ENCODE peak calls at places on chromosomes 5 and 9, in four cellular contexts. One of them, this sample, is unnamed.

GRCh38 chr5:103934303-103934702 is 371.7 kb upstream of the NUDT12 start:
- DNase-seq in AG09309: no peak
- DNase-seq in body of pancreas: no peak
- DNase-seq in AG04450: no peak
- DNase-seq in this sample: no peak

GRCh38 chr5:143635888-143636287 is 176.1 kb upstream of the HMHB1 start:
- DNase-seq in body of pancreas: no peak
- DNase-seq in AG04450: no peak
- DNase-seq in AG09309: no peak
- DNase-seq in this sample: no peak

GRCh38 chr9:119088002-119088401 is 281.2 kb downstream of the BRINP1 start:
- DNase-seq in AG09309: no peak
- DNase-seq in AG04450: no peak
- DNase-seq in body of pancreas: peak
- DNase-seq in this sample: no peak

GRCh38 chr9:131837316-131837715 is 97.4 kb upstream of the RAPGEF1 start:
- DNase-seq in AG09309: no peak
- DNase-seq in AG04450: no peak
- DNase-seq in body of pancreas: peak
- DNase-seq in this sample: peak

GRCh38 chr9:20591223-20591622 is 31.1 kb downstream of the MLLT3 start:
- DNase-seq in AG09309: no peak
- DNase-seq in body of pancreas: no peak
- DNase-seq in AG04450: no peak
- DNase-seq in this sample: no peak

GRCh38 chr5:149809919-149810691 is 80.0 kb downstream of the PPARGC1B start:
- DNase-seq in AG09309: no peak
- DNase-seq in AG04450: no peak
- DNase-seq in body of pancreas: no peak
- DNase-seq in this sample: no peak

GRCh38 chr9:24504521-24504920 is 41.2 kb downstream of the IZUMO3 start:
- DNase-seq in body of pancreas: no peak
- DNase-seq in AG09309: no peak
- DNase-seq in AG04450: no peak
- DNase-seq in this sample: no peak

GRCh38 chr9:128149001-128149701 is at the start of gene LCN2:
- DNase-seq in body of pancreas: peak
- DNase-seq in AG04450: no peak
- DNase-seq in AG09309: no peak
- DNase-seq in this sample: peak

GRCh38 chr5:35003018-35003957 is 44.5 kb downstream of the AGXT2 start:
- DNase-seq in body of pancreas: peak
- DNase-seq in AG09309: no peak
- DNase-seq in AG04450: no peak
- DNase-seq in this sample: peak

GRCh38 chr9:115694991-115695390 is 458.6 kb upstream of the PAPPA start:
- DNase-seq in AG09309: no peak
- DNase-seq in AG04450: no peak
- DNase-seq in body of pancreas: no peak
- DNase-seq in this sample: peak

GRCh38 chr5:113804264-113804663 is 290.8 kb downstream of the YTHDC2 start:
- DNase-seq in body of pancreas: no peak
- DNase-seq in AG09309: no peak
- DNase-seq in AG04450: no peak
- DNase-seq in this sample: peak

GRCh38 chr9:35776018-35776417 is 15.4 kb upstream of the NPR2 start:
- DNase-seq in body of pancreas: no peak
- DNase-seq in AG09309: no peak
- DNase-seq in AG04450: no peak
- DNase-seq in this sample: no peak

GRCh38 chr5:123882946-123883345 is 371.0 kb downstream of the CSNK1G3 start:
- DNase-seq in body of pancreas: no peak
- DNase-seq in AG09309: no peak
- DNase-seq in AG04450: no peak
- DNase-seq in this sample: peak

GRCh38 chr5:83220331-83220730 is 143.0 kb downstream of the XRCC4 start:
- DNase-seq in AG04450: no peak
- DNase-seq in AG09309: no peak
- DNase-seq in body of pancreas: no peak
- DNase-seq in this sample: no peak

GRCh38 chr9:71094708-71095251 is 26.6 kb downstream of the TRPM3 start:
- DNase-seq in body of pancreas: no peak
- DNase-seq in AG04450: no peak
- DNase-seq in AG09309: no peak
- DNase-seq in this sample: no peak

GRCh38 chr5:17261075-17261474 is 43.6 kb downstream of the BASP1 start:
- DNase-seq in body of pancreas: no peak
- DNase-seq in AG09309: no peak
- DNase-seq in AG04450: no peak
- DNase-seq in this sample: no peak

GRCh38 chr5:174413520-174414314 is 310.7 kb upstream of the MSX2 start:
- DNase-seq in body of pancreas: no peak
- DNase-seq in AG04450: peak
- DNase-seq in AG09309: peak
- DNase-seq in this sample: no peak

GRCh38 chr9:137823986-137824771 is 53.4 kb upstream of the CACNA1B start:
- DNase-seq in AG09309: no peak
- DNase-seq in AG04450: no peak
- DNase-seq in body of pancreas: no peak
- DNase-seq in this sample: no peak

GRCh38 chr9:131530546-131530929 is 525 bp downstream of the UCK1 start:
- DNase-seq in body of pancreas: peak
- DNase-seq in AG09309: no peak
- DNase-seq in AG04450: no peak
- DNase-seq in this sample: peak

GRCh38 chr9:91902465-91903125 is 47.4 kb downstream of the ROR2 start:
- DNase-seq in AG04450: no peak
- DNase-seq in body of pancreas: peak
- DNase-seq in AG09309: no peak
- DNase-seq in this sample: no peak

GRCh38 chr9:111715471-111715870 is 54.1 kb downstream of the GNG10 start:
- DNase-seq in AG04450: no peak
- DNase-seq in AG09309: no peak
- DNase-seq in body of pancreas: no peak
- DNase-seq in this sample: no peak

GRCh38 chr5:134041570-134042411 is 37.0 kb upstream of the VDAC1 start:
- DNase-seq in AG09309: no peak
- DNase-seq in AG04450: no peak
- DNase-seq in body of pancreas: no peak
- DNase-seq in this sample: no peak

GRCh38 chr9:1878817-1879216 is 136.3 kb upstream of the SMARCA2 start:
- DNase-seq in AG04450: no peak
- DNase-seq in AG09309: no peak
- DNase-seq in body of pancreas: no peak
- DNase-seq in this sample: no peak

GRCh38 chr5:11619339-11620028 is 284.8 kb downstream of the CTNND2 start:
- DNase-seq in body of pancreas: no peak
- DNase-seq in AG09309: no peak
- DNase-seq in AG04450: no peak
- DNase-seq in this sample: peak

GRCh38 chr5:113806250-113806649 is 292.8 kb downstream of the YTHDC2 start:
- DNase-seq in body of pancreas: no peak
- DNase-seq in AG09309: no peak
- DNase-seq in AG04450: no peak
- DNase-seq in this sample: peak

GRCh38 chr9:97980479-97980803 is 2.7 kb upstream of the ANP32B start:
- DNase-seq in AG09309: no peak
- DNase-seq in AG04450: no peak
- DNase-seq in body of pancreas: no peak
- DNase-seq in this sample: no peak

GRCh38 chr5:127412698-127413097 is 104.7 kb upstream of the PRRC1 start:
- DNase-seq in AG04450: no peak
- DNase-seq in AG09309: no peak
- DNase-seq in body of pancreas: no peak
- DNase-seq in this sample: no peak

GRCh38 chr9:89470239-89470638 is 27.7 kb downstream of the SEMA4D start:
- DNase-seq in body of pancreas: no peak
- DNase-seq in AG09309: no peak
- DNase-seq in AG04450: no peak
- DNase-seq in this sample: no peak

GRCh38 chr5:140108093-140109049 is 5.5 kb upstream of the PURA start:
- DNase-seq in AG09309: no peak
- DNase-seq in AG04450: no peak
- DNase-seq in body of pancreas: peak
- DNase-seq in this sample: peak

GRCh38 chr9:122464633-122465567 is 12.8 kb downstream of the OR1J1 start:
- DNase-seq in AG09309: peak
- DNase-seq in body of pancreas: peak
- DNase-seq in AG04450: peak
- DNase-seq in this sample: peak

GRCh38 chr9:18478517-18479361 is 4.8 kb downstream of the ADAMTSL1 start:
- DNase-seq in body of pancreas: no peak
- DNase-seq in AG09309: peak
- DNase-seq in AG04450: no peak
- DNase-seq in this sample: no peak

GRCh38 chr9:18480649-18481048 is 6.7 kb downstream of the ADAMTSL1 start:
- DNase-seq in body of pancreas: no peak
- DNase-seq in AG04450: no peak
- DNase-seq in AG09309: peak
- DNase-seq in this sample: no peak

GRCh38 chr9:18479405-18479804 is 5.5 kb downstream of the ADAMTSL1 start:
- DNase-seq in AG04450: no peak
- DNase-seq in body of pancreas: no peak
- DNase-seq in AG09309: no peak
- DNase-seq in this sample: no peak

GRCh38 chr9:18477121-18477705 is 3.3 kb downstream of the ADAMTSL1 start:
- DNase-seq in AG04450: no peak
- DNase-seq in body of pancreas: no peak
- DNase-seq in AG09309: no peak
- DNase-seq in this sample: no peak

DNA sequence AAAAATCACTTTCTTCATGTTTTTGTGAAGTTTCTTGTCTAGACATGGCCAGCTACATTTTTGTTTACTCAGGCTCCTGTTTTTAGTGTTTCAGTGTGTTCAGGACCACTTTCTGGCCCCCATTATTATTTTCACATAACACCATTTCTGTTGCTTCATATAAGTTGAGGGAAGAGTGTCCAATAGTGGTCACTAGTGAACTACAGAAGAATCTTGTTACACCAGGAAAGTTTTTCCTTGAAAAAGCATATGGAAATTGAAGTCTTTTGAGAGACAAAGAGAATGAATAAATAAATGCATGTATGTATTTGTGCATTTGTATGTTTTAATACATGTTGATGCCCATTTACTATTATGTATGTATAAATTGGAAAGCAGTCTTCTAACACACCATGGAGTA is 3.8 kb downstream of the ADAMTSL1 start:
- DNase-seq in AG04450: no peak
- DNase-seq in AG09309: no peak
- DNase-seq in body of pancreas: no peak
- DNase-seq in this sample: no peak
- TF ChIP-seq CTCF in AG04450: peak
- TF ChIP-seq CTCF in AG09309: no peak
- TF ChIP-seq CTCF in body of pancreas: no peak
- TF ChIP-seq CTCF in this sample: no peak

DNA sequence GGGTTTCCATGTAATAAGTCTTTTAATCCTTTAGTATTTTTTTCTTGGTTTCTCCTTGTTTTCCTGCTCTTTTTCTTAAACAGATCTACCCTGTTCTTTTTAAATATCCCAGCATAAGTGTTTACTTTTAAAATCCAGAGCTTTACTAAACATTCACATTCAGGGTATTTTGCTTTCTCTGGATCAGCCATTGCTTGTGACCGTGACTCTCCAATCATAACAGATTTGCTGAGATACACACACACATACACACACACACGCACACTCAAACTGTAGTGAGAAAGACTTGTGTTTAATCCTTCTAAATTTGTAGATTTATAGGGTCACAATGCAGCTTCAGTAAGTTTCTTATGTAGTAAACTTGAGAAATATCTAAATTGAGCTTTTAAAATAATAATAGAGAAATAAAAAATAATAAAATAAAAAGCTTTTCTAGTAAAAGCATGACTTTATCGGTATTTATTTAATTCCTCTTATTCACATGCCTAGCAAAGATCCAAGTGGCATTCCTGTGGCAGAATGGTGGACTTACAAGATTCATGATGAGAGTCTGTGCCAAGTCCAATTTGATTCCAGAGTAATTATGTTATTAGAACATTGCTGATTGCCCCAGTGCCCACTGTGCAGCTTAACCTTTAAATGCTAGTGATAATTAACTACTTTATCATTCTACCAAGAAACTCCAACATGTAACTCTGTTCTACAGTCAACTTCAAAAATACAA is 129.0 kb downstream of the TLE4 start:
- DNase-seq in body of pancreas: no peak
- DNase-seq in AG09309: no peak
- DNase-seq in AG04450: no peak
- DNase-seq in this sample: no peak
- H3K4me3 ChIP-seq in body of pancreas: no peak
- H3K4me3 ChIP-seq in AG09309: no peak
- H3K4me3 ChIP-seq in AG04450: no peak
- H3K4me3 ChIP-seq in this sample: no peak

GRCh38 chr5:78534148-78535009 is 114.2 kb downstream of the LHFPL2 start:
- DNase-seq in AG09309: no peak
- DNase-seq in body of pancreas: peak
- DNase-seq in AG04450: no peak
- DNase-seq in this sample: no peak

GRCh38 chr5:78530342-78531096 is 118.1 kb downstream of the LHFPL2 start:
- DNase-seq in AG09309: peak
- DNase-seq in body of pancreas: no peak
- DNase-seq in AG04450: no peak
- DNase-seq in this sample: peak

GRCh38 chr5:78536797-78537196 is 111.8 kb downstream of the LHFPL2 start:
- DNase-seq in AG04450: no peak
- DNase-seq in AG09309: no peak
- DNase-seq in body of pancreas: no peak
- DNase-seq in this sample: no peak

GRCh38 chr5:78537406-78537805 is 111.2 kb downstream of the LHFPL2 start:
- DNase-seq in AG04450: no peak
- DNase-seq in body of pancreas: no peak
- DNase-seq in AG09309: no peak
- DNase-seq in this sample: no peak

GRCh38 chr5:78533356-78533755 is 115.2 kb downstream of the LHFPL2 start:
- DNase-seq in AG04450: no peak
- DNase-seq in AG09309: no peak
- DNase-seq in body of pancreas: no peak
- DNase-seq in this sample: peak
- TF ChIP-seq CTCF in AG04450: peak
- TF ChIP-seq CTCF in AG09309: peak
- TF ChIP-seq CTCF in body of pancreas: peak
- TF ChIP-seq CTCF in this sample: peak

GRCh38 chr9:108297025-108297424 is 558.8 kb downstream of the ACTL7B start:
- DNase-seq in AG09309: peak
- DNase-seq in body of pancreas: peak
- DNase-seq in AG04450: peak
- DNase-seq in this sample: no peak

GRCh38 chr9:108296056-108296455 is 559.7 kb downstream of the ACTL7B start:
- DNase-seq in AG09309: peak
- DNase-seq in body of pancreas: no peak
- DNase-seq in AG04450: peak
- DNase-seq in this sample: peak

GRCh38 chr9:108286807-108287206 is 569.0 kb downstream of the ACTL7B start:
- DNase-seq in AG04450: no peak
- DNase-seq in body of pancreas: no peak
- DNase-seq in AG09309: no peak
- DNase-seq in this sample: no peak

GRCh38 chr9:108290839-108291585 is 564.8 kb downstream of the ACTL7B start:
- DNase-seq in body of pancreas: no peak
- DNase-seq in AG09309: peak
- DNase-seq in AG04450: no peak
- DNase-seq in this sample: peak

GRCh38 chr9:108291586-108291932 is 564.2 kb downstream of the ACTL7B start:
- DNase-seq in AG04450: no peak
- DNase-seq in AG09309: no peak
- DNase-seq in body of pancreas: no peak
- DNase-seq in this sample: no peak
- H3K4me3 ChIP-seq in AG04450: no peak
- H3K4me3 ChIP-seq in AG09309: no peak
- H3K4me3 ChIP-seq in body of pancreas: no peak
- H3K4me3 ChIP-seq in this sample: no peak

This sample was measured in epithelial cell of esophagus.